ENCODE peak calls at places on chromosome 2, in ten cellular contexts. One of them, this sample, is unnamed.
A peak's percentile ranks its signal among the peaks of the same experiment; 100 is the strongest.

GRCh38 chr2:170848587-170848986 is 31.9 kb downstream of the GAD1 start:
- DNase-seq in AG08396: peak; percentile 59
- DNase-seq in GM04503: peak; percentile 90
- DNase-seq in lung: no peak
- DNase-seq in NCI-H1436: no peak
- DNase-seq in activated gamma-delta T cell treated with Interleukin-2 at 50 U/mL for 16 hours: no peak
- DNase-seq in fibroblast of mammary gland: peak; percentile 87
- DNase-seq in renal cortical epithelial cell: peak; percentile 93
- DNase-seq in D341Med: no peak
- DNase-seq in cardiac septum: no peak
- DNase-seq in this sample: no peak

GRCh38 chr2:159904127-159904564 is 106.1 kb upstream of the CD302 start:
- DNase-seq in AG08396: no peak
- DNase-seq in GM04503: no peak
- DNase-seq in lung: peak; percentile 33
- DNase-seq in NCI-H1436: no peak
- DNase-seq in activated gamma-delta T cell treated with Interleukin-2 at 50 U/mL for 16 hours: peak; percentile 60
- DNase-seq in fibroblast of mammary gland: no peak
- DNase-seq in renal cortical epithelial cell: no peak
- DNase-seq in D341Med: no peak
- DNase-seq in cardiac septum: no peak
- DNase-seq in this sample: no peak

GRCh38 chr2:216017365-216017764 is 4.0 kb upstream of the MREG start:
- DNase-seq in AG08396: peak; percentile 29
- DNase-seq in GM04503: no peak
- DNase-seq in lung: no peak
- DNase-seq in NCI-H1436: no peak
- DNase-seq in activated gamma-delta T cell treated with Interleukin-2 at 50 U/mL for 16 hours: no peak
- DNase-seq in fibroblast of mammary gland: peak; percentile 31
- DNase-seq in renal cortical epithelial cell: peak; percentile 90
- DNase-seq in D341Med: no peak
- DNase-seq in cardiac septum: no peak
- DNase-seq in this sample: no peak

GRCh38 chr2:134764164-134764563 is 45.4 kb upstream of the TMEM163 start:
- DNase-seq in AG08396: no peak
- DNase-seq in GM04503: no peak
- DNase-seq in lung: no peak
- DNase-seq in NCI-H1436: no peak
- DNase-seq in activated gamma-delta T cell treated with Interleukin-2 at 50 U/mL for 16 hours: no peak
- DNase-seq in fibroblast of mammary gland: no peak
- DNase-seq in renal cortical epithelial cell: no peak
- DNase-seq in D341Med: no peak
- DNase-seq in cardiac septum: no peak
- DNase-seq in this sample: no peak

GRCh38 chr2:219514196-219514761 is at the start of gene ASIC4:
- DNase-seq in AG08396: peak; percentile 52
- DNase-seq in GM04503: no peak
- DNase-seq in lung: no peak
- DNase-seq in NCI-H1436: no peak
- DNase-seq in activated gamma-delta T cell treated with Interleukin-2 at 50 U/mL for 16 hours: no peak
- DNase-seq in fibroblast of mammary gland: no peak
- DNase-seq in renal cortical epithelial cell: no peak
- DNase-seq in D341Med: no peak
- DNase-seq in cardiac septum: no peak
- DNase-seq in this sample: no peak

GRCh38 chr2:228593992-228594391 is 412.5 kb upstream of the SPHKAP start:
- DNase-seq in AG08396: no peak
- DNase-seq in GM04503: no peak
- DNase-seq in lung: no peak
- DNase-seq in NCI-H1436: no peak
- DNase-seq in activated gamma-delta T cell treated with Interleukin-2 at 50 U/mL for 16 hours: no peak
- DNase-seq in fibroblast of mammary gland: no peak
- DNase-seq in renal cortical epithelial cell: no peak
- DNase-seq in D341Med: no peak
- DNase-seq in cardiac septum: no peak
- DNase-seq in this sample: no peak

GRCh38 chr2:67790622-67791021 is 272.2 kb downstream of the C1D start:
- DNase-seq in AG08396: peak; percentile 57
- DNase-seq in GM04503: no peak
- DNase-seq in lung: no peak
- DNase-seq in NCI-H1436: no peak
- DNase-seq in activated gamma-delta T cell treated with Interleukin-2 at 50 U/mL for 16 hours: no peak
- DNase-seq in fibroblast of mammary gland: peak; percentile 91
- DNase-seq in renal cortical epithelial cell: peak; percentile 94
- DNase-seq in D341Med: no peak
- DNase-seq in cardiac septum: no peak
- DNase-seq in this sample: no peak

GRCh38 chr2:28160986-28161425 is 231.7 kb upstream of the FOSL2 start:
- DNase-seq in AG08396: peak; percentile 36
- DNase-seq in GM04503: peak; percentile 80
- DNase-seq in lung: no peak
- DNase-seq in NCI-H1436: no peak
- DNase-seq in activated gamma-delta T cell treated with Interleukin-2 at 50 U/mL for 16 hours: no peak
- DNase-seq in fibroblast of mammary gland: peak; percentile 93
- DNase-seq in renal cortical epithelial cell: peak; percentile 99
- DNase-seq in D341Med: no peak
- DNase-seq in cardiac septum: no peak
- DNase-seq in this sample: no peak

GRCh38 chr2:197107291-197108269 is 181.1 kb upstream of the PGAP1 start:
- DNase-seq in AG08396: peak; percentile 37
- DNase-seq in GM04503: peak; percentile 73
- DNase-seq in lung: no peak
- DNase-seq in NCI-H1436: no peak
- DNase-seq in activated gamma-delta T cell treated with Interleukin-2 at 50 U/mL for 16 hours: no peak
- DNase-seq in fibroblast of mammary gland: peak; percentile 78
- DNase-seq in renal cortical epithelial cell: peak; percentile 56
- DNase-seq in D341Med: no peak
- DNase-seq in cardiac septum: no peak
- DNase-seq in this sample: no peak

GRCh38 chr2:221255862-221256261 is 316.2 kb downstream of the EPHA4 start:
- DNase-seq in AG08396: no peak
- DNase-seq in GM04503: no peak
- DNase-seq in lung: no peak
- DNase-seq in NCI-H1436: no peak
- DNase-seq in activated gamma-delta T cell treated with Interleukin-2 at 50 U/mL for 16 hours: no peak
- DNase-seq in fibroblast of mammary gland: no peak
- DNase-seq in renal cortical epithelial cell: no peak
- DNase-seq in D341Med: no peak
- DNase-seq in cardiac septum: no peak
- DNase-seq in this sample: no peak

GRCh38 chr2:25086070-25086560 is 44.2 kb downstream of the EFR3B start:
- DNase-seq in AG08396: no peak
- DNase-seq in GM04503: no peak
- DNase-seq in lung: no peak
- DNase-seq in NCI-H1436: no peak
- DNase-seq in activated gamma-delta T cell treated with Interleukin-2 at 50 U/mL for 16 hours: no peak
- DNase-seq in fibroblast of mammary gland: no peak
- DNase-seq in renal cortical epithelial cell: no peak
- DNase-seq in D341Med: no peak
- DNase-seq in cardiac septum: no peak
- DNase-seq in this sample: no peak